ENCODE peak calls at places on chromosomes 16 and 17, in seven cellular contexts. K is trophoblast cell, H is H9, J is IMR-90, T is mesenchymal stem cell, Z is mesendoderm, S is H1. N is an unnamed sample.

GRCh38 chr17:49447603-49448325 is 33.1 kb upstream of the PHB1 start:
- DNase-seq in H (no peak), S (no peak), J (no peak), Z (no peak), K (no peak), T (no peak), N (no peak)

GRCh38 chr17:76912585-76912984 is 44.4 kb downstream of the MGAT5B start:
- DNase-seq in H (no peak), K (no peak), J (no peak), Z (no peak), S (no peak), T (no peak), N (no peak)

GRCh38 chr17:80891096-80892018 is 100.3 kb upstream of the CHMP6 start:
- DNase-seq in T (peak; percentile 99), K (peak; percentile 91), J (peak; percentile 94), Z (no peak), S (no peak), H (no peak), N (no peak)

GRCh38 chr17:15498107-15498506 is 30.7 kb upstream of the CDRT4 start:
- DNase-seq in K (no peak), Z (peak; percentile 56), J (no peak), H (peak; percentile 47), S (no peak), T (no peak), N (no peak)

GRCh38 chr16:67989322-67990017 is 9.2 kb upstream of the DPEP3 start:
- DNase-seq in S (no peak), H (no peak), K (no peak), T (no peak), Z (no peak), J (no peak), N (no peak)

GRCh38 chr17:59545942-59546341 is 19.5 kb upstream of the DHX40 start:
- DNase-seq in J (no peak), S (no peak), T (no peak), Z (no peak), K (no peak), H (no peak), N (no peak)

GRCh38 chr17:51372345-51373004 is 112.1 kb downstream of the UTP18 start:
- DNase-seq in Z (peak; percentile 93), J (peak; percentile 73), T (peak; percentile 5), H (peak; percentile 89), S (no peak), K (no peak), N (no peak)

GRCh38 chr17:62876063-62876462 is 67.9 kb upstream of the MARCHF10 start:
- DNase-seq in T (no peak), S (no peak), J (peak; percentile 39), H (no peak), Z (no peak), K (no peak), N (no peak)

GRCh38 chr17:77282524-77283515 is 142.1 kb downstream of the SEC14L1 start:
- DNase-seq in T (peak; percentile 26), S (no peak), Z (peak; percentile 40), J (peak; percentile 43), H (peak; percentile 70), K (peak; percentile 78), N (no peak)

GRCh38 chr16:75599452-75600277 is 23.4 kb downstream of the ADAT1 start:
- DNase-seq in S (no peak), Z (no peak), H (no peak), T (no peak), J (peak; percentile 60), K (no peak), N (no peak)

GRCh38 chr17:7262192-7263070 is at the start of gene CLDN7:
- DNase-seq in K (peak; percentile 82), S (peak; percentile 90), J (no peak), T (no peak), H (peak; percentile 99), Z (peak; percentile 89), N (no peak)

GRCh38 chr17:46182961-46183360 is 10.3 kb downstream of the KANSL1 start:
- DNase-seq in K (no peak), Z (peak; percentile 80), T (no peak), H (peak; percentile 59), J (no peak), S (no peak), N (no peak)

GRCh38 chr16:47503936-47504335 is 42.8 kb downstream of the PHKB start:
- DNase-seq in T (peak; percentile 73), K (no peak), Z (no peak), J (peak; percentile 74), S (no peak), H (no peak), N (no peak)

GRCh38 chr17:41464682-41465081 is 2.5 kb downstream of the KRT32 start:
- DNase-seq in T (peak; percentile 43), S (no peak), Z (no peak), J (peak; percentile 91), K (peak; percentile 25), H (no peak), N (no peak)

GRCh38 chr17:76371656-76372628 is 12.5 kb upstream of the SPHK1 start:
- DNase-seq in S (no peak), K (peak; percentile 79), T (peak; percentile 70), J (peak; percentile 100), Z (no peak), H (no peak), N (no peak)

GRCh38 chr16:79134300-79134699 is 466.2 kb downstream of the MAF start:
- DNase-seq in J (no peak), Z (no peak), T (no peak), S (no peak), K (no peak), H (no peak), N (no peak)

GRCh38 chr17:56292010-56292409 is 138.7 kb downstream of the ANKFN1 start:
- DNase-seq in T (no peak), H (no peak), K (no peak), S (no peak), J (peak; percentile 77), Z (no peak), N (no peak)

GRCh38 chr17:8480011-8480976 is 44.6 kb downstream of the NDEL1 start:
- DNase-seq in T (no peak), H (peak; percentile 31), J (no peak), Z (no peak), S (no peak), K (no peak), N (no peak)

GRCh38 chr17:12256380-12256995 is 235.8 kb downstream of the MAP2K4 start:
- DNase-seq in J (peak; percentile 81), S (no peak), T (peak; percentile 68), K (peak; percentile 11), H (no peak), Z (peak; percentile 56), N (peak; percentile 32)

GRCh38 chr17:38706625-38707298 is 1.7 kb downstream of the MLLT6 start:
- DNase-seq in J (no peak), K (peak; percentile 12), Z (no peak), H (no peak), T (peak; percentile 27), S (no peak), N (no peak)

GRCh38 chr17:82365586-82366295 is 5.8 kb upstream of the UTS2R start:
- DNase-seq in T (no peak), S (no peak), J (no peak), Z (no peak), K (no peak), H (no peak), N (no peak)

GRCh38 chr17:82370471-82371332 is 863 bp upstream of the UTS2R start:
- DNase-seq in Z (no peak), H (no peak), K (no peak), S (no peak), T (no peak), J (no peak), N (no peak)

GRCh38 chr17:82367724-82368524 is 3.6 kb upstream of the UTS2R start:
- DNase-seq in S (peak; percentile 49), Z (peak; percentile 75), H (peak; percentile 92), J (peak; percentile 11), T (no peak), K (no peak), N (no peak)

GRCh38 chr17:82369211-82369610 is 2.4 kb upstream of the UTS2R start:
- DNase-seq in S (no peak), J (no peak), H (no peak), K (no peak), Z (no peak), T (no peak), N (no peak)

GRCh38 chr17:82366749-82367148 is 4.8 kb upstream of the UTS2R start:
- DNase-seq in J (no peak), S (no peak), Z (no peak), T (no peak), H (no peak), K (no peak), N (no peak)
- H3K23ac ChIP-seq in J (no peak overlapping the region), S (no peak overlapping the region), Z (no peak overlapping the region), T (no peak overlapping the region), H (no peak overlapping the region), K (no peak overlapping the region), N (no peak overlapping the region)

DNA sequence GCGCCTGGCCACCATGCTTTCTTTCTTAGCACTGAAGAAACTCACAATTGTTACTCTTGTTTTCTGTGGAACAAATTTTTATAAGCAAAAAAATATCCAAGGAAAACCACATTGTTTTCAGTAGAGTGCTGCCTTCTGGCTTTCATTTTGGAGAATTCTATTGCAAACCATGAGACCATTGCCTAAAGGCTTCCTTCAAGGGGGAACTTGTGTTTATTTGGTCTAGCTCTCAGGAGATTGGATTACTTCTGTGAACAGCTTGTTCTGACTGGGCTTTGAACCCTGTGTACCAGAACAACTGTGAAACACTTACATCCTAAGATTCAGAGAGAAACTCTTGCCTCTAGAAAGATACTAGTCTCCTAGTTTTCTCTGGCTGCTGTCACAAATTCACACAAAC is 32.1 kb downstream of the TOM1L1 start:
- DNase-seq in S (no peak), J (peak; percentile 11), K (no peak), T (no peak), H (no peak), Z (no peak), N (no peak)
- H3K23ac ChIP-seq in S (no peak overlapping the region), J (no peak overlapping the region), K (no peak overlapping the region), T (no peak overlapping the region), H (no peak overlapping the region), Z (no peak overlapping the region), N (no peak overlapping the region)

GRCh38 chr17:72788950-72789585 is 303.4 kb downstream of the SLC39A11 start:
- DNase-seq in J (peak; percentile 54), H (no peak), Z (peak; percentile 68), K (peak; percentile 78), S (no peak), T (peak; percentile 26), N (no peak)

GRCh38 chr17:72778161-72779151 is 314.0 kb downstream of the SLC39A11 start:
- DNase-seq in T (no peak), S (no peak), H (no peak), J (no peak), K (no peak), Z (no peak), N (no peak)

GRCh38 chr17:72782985-72783701 is 309.3 kb downstream of the SLC39A11 start:
- DNase-seq in K (no peak), J (no peak), S (no peak), T (no peak), H (no peak), Z (peak; percentile 19), N (no peak)
- H3K23ac ChIP-seq in K (no peak overlapping the region), J (no peak overlapping the region), S (no peak overlapping the region), T (no peak overlapping the region), H (no peak overlapping the region), Z (no peak overlapping the region), N (no peak overlapping the region)

DNA sequence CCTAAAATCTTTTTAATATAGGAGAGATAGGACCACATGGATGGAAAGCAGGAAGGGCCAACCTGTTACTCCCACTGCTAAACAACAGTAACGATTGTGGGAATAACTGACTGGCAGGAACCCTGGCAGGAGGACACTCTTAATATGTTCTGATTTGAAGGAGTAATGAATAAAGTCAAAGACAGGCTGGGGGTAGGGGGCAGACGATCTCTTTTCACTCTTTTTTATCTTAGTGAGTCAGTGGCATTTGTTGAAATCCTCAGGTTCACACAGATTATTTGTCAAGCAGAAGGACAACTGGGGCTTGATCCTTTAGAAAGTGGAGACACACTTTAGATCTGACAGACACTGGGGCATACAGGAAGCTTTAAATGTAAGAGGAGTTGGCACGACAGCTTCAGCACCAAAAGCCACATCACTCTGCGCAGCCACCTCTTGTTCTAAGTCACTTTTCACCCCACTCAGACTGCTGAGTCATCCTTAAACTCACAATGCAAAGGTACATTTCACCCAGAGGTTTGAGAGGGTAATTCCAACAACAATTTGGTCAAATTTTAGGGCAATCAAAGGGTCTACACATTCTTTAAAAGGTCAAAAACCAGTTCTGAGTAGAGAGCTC is 121.5 kb downstream of the STXBP4 start:
- DNase-seq in K (no peak), Z (peak; percentile 56), J (peak; percentile 18), H (no peak), T (peak; percentile 7), S (no peak), N (no peak)
- H3K23ac ChIP-seq in K (no peak overlapping the region), Z (no peak overlapping the region), J (no peak overlapping the region), H (no peak overlapping the region), T (no peak overlapping the region), S (no peak overlapping the region), N (no peak overlapping the region)

N was measured in neuronal stem cell.